ENCODE peak calls at places on chromosomes 5 and 9, in six cellular contexts. Z, V, W, O, F and S are unnamed samples.

GRCh38 chr9:126440042-126440441 is 113.4 kb downstream of the MVB12B start:
- DNase-seq in Z (no peak), V (no peak), W (no peak), O (no peak), F (no peak), S (no peak)

GRCh38 chr5:124057161-124057814 is 545.3 kb downstream of the CSNK1G3 start:
- DNase-seq in Z (no peak), V (no peak), W (no peak), O (peak; percentile 66), F (no peak), S (peak; percentile 50)

GRCh38 chr9:123157216-123157615 is 111.2 kb downstream of the STRBP start:
- DNase-seq in Z (no peak), V (no peak), W (no peak), O (no peak), F (no peak), S (no peak)

GRCh38 chr5:26487553-26487952 is 550.8 kb downstream of the CDH9 start:
- DNase-seq in Z (no peak), V (no peak), W (no peak), O (no peak), F (no peak), S (no peak)

GRCh38 chr5:83922699-83923098 is 202.0 kb upstream of the HAPLN1 start:
- DNase-seq in Z (no peak), V (no peak), W (no peak), O (no peak), F (no peak), S (no peak)

GRCh38 chr5:177457239-177458121 is 10.9 kb downstream of the PRR7 start:
- DNase-seq in Z (no peak), V (peak; percentile 84), W (peak; percentile 84), O (peak; percentile 76), F (peak; percentile 63), S (peak; percentile 89)

GRCh38 chr5:171207256-171207866 is 101.7 kb upstream of the TLX3 start:
- DNase-seq in Z (no peak), V (no peak), W (no peak), O (no peak), F (no peak), S (no peak)

GRCh38 chr9:100211471-100211870 is 112.4 kb downstream of the INVS start:
- DNase-seq in Z (no peak), V (no peak), W (no peak), O (no peak), F (no peak), S (no peak)

GRCh38 chr5:172699999-172700685 is 59.1 kb downstream of the NEURL1B start:
- DNase-seq in Z (no peak), V (no peak), W (no peak), O (no peak), F (peak; percentile 72), S (no peak)

GRCh38 chr5:41951224-41951623 is 26.1 kb downstream of the FBXO4 start:
- DNase-seq in Z (no peak), V (no peak), W (no peak), O (no peak), F (no peak), S (no peak)

GRCh38 chr5:133149333-133149732 is 97.5 kb downstream of the HSPA4 start:
- DNase-seq in Z (no peak), V (no peak), W (no peak), O (no peak), F (no peak), S (no peak)

GRCh38 chr5:150113047-150113744 is 26.8 kb upstream of the CSF1R start:
- DNase-seq in Z (peak; percentile 73), V (peak; percentile 43), W (peak; percentile 68), O (no peak), F (no peak), S (no peak)

GRCh38 chr9:121340676-121341392 is 29.2 kb downstream of the STOM start:
- DNase-seq in Z (no peak), V (no peak), W (no peak), O (no peak), F (no peak), S (no peak)

GRCh38 chr5:135869151-135869737 is 26.4 kb downstream of the IL9 start:
- DNase-seq in Z (no peak), V (no peak), W (no peak), O (no peak), F (no peak), S (no peak)

GRCh38 chr5:158510479-158510878 is 589.2 kb downstream of the EBF1 start:
- DNase-seq in Z (no peak), V (no peak), W (no peak), O (no peak), F (no peak), S (no peak)

GRCh38 chr5:122287101-122287500 is 24.9 kb upstream of the SNCAIP start:
- DNase-seq in Z (no peak), V (no peak), W (no peak), O (no peak), F (no peak), S (no peak)

GRCh38 chr9:126114850-126115460 is 211.7 kb upstream of the MVB12B start:
- DNase-seq in Z (peak; percentile 44), V (no peak), W (no peak), O (no peak), F (no peak), S (no peak)

GRCh38 chr9:109304350-109304749 is 16.5 kb downstream of the EPB41L4B start:
- DNase-seq in Z (no peak), V (no peak), W (no peak), O (peak; percentile 34), F (no peak), S (no peak)

GRCh38 chr5:88888291-88888690 is 5.3 kb upstream of the MEF2C start:
- DNase-seq in Z (no peak), V (no peak), W (no peak), O (no peak), F (no peak), S (no peak)

GRCh38 chr5:88886756-88887741 is 4.1 kb upstream of the MEF2C start:
- DNase-seq in Z (no peak), V (no peak), W (no peak), O (no peak), F (no peak), S (no peak)

GRCh38 chr5:88890070-88890781 is 7.2 kb upstream of the MEF2C start:
- DNase-seq in Z (no peak), V (no peak), W (no peak), O (no peak), F (no peak), S (no peak)

GRCh38 chr5:88888799-88889164 is 5.8 kb upstream of the MEF2C start:
- DNase-seq in Z (no peak), V (no peak), W (no peak), O (no peak), F (no peak), S (no peak)

DNA sequence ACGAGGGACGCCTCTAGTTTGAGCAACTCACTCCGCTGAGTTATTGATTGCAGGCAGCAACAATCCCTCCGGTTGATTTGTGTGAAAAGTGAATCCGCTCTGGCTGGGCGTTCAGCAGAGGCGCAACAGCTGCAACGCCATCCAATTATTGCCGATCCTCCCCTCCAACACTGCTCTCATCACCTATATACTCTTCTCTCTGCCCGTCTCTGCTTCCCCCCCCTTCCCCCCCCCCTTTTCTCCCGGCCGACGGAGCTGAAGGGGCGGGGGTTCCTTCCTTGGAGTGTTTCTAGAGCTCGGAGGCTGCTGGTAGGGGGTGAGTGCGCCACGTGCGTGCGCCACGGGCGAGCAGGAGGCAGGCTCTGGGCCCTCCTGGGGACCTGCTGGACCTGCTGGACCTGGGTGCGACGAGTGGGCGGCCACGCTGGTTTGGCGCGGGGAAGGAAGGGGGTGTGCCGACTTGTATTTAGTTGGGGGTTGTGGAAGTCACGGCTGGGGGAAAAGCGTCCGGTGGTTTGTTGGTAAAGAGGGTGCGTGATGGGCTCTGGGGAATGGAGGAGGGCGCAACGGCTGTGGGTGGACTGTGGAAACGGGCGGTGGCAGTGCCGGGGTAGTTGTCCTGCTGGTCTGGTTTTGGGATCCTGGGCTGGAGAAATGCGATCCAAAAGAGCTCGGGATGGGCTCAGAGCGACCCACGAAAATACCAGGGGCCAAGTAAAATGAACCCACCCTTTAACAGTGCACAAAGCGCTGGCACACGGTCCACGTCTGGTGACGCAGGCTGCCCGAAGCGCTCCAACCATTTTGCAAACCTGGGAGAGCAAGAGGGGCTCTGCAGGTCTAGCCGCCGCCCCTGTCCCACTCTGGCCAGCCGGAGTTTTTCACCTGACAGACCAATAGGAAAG is 6.4 kb upstream of the MEF2C start:
- DNase-seq in Z (peak; percentile 79), V (peak; percentile 73), W (peak; percentile 92), O (peak; percentile 62), F (peak; percentile 84), S (peak; percentile 81)
- H3K4me1 ChIP-seq in Z (peaks cover 9% of the 10 kb centered on the region), V (no peaks in the 10 kb centered on the region), W (peaks cover 10% of the 10 kb centered on the region), O (no peaks in the 10 kb centered on the region), F (peaks cover 3% of the 10 kb centered on the region), S (peaks cover 4% of the 10 kb centered on the region)

DNA sequence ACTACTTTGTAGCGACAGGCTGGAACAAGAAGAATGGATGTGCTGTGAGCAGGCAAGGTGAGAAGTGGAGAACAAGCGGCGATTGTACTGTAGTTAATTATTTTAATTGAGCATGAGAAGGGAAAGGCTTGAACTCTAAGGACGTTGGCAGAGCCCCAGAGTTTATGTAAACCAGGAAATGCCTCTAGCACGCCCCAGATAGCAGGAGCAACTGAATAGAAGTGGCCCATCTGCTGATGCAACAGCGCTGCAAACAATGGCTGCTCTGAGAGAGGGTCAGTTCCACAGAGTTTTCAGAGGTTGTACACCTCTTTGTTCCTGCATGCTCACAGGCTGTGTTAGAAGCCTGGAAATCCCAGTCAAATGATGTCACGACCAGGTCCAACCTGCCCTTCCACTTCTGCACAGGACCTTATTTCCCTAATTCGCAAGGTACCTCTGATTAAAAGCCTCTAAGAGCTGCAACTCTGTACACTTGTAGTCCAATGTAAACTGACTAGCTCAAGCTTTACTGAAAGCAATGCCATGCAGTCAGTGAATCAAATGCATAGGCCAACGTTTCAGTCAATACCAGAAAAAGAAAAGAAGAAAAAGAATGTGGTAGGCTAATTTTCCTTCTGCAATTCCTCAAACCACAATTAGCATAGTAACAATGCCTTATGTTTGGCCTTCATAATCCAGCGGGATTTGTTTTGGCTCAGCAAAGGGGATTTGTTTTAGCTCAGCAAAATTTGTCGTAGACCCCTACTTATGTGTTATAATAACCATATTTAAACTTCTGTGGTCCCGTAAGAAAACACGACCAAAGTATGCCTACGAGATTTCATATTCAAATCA is 119.6 kb upstream of the RETREG1 start:
- DNase-seq in Z (no peak), V (no peak), W (no peak), O (peak; percentile 68), F (no peak), S (no peak)
- TF ChIP-seq POLR2A in Z (no peak), V (no peak), W (no peak), O (peak; percentile 29), F (no peak), S (no peak)

GRCh38 chr9:78325343-78325742 is 28.4 kb downstream of the PSAT1 start:
- DNase-seq in Z (no peak), V (no peak), W (no peak), O (peak; percentile 17), F (peak; percentile 44), S (peak; percentile 27)
- H3K27ac ChIP-seq in Z (no peak overlapping the region), V (no peak overlapping the region), W (no peak overlapping the region), O (no peak overlapping the region), F (no peak overlapping the region), S (no peak overlapping the region)

DNA sequence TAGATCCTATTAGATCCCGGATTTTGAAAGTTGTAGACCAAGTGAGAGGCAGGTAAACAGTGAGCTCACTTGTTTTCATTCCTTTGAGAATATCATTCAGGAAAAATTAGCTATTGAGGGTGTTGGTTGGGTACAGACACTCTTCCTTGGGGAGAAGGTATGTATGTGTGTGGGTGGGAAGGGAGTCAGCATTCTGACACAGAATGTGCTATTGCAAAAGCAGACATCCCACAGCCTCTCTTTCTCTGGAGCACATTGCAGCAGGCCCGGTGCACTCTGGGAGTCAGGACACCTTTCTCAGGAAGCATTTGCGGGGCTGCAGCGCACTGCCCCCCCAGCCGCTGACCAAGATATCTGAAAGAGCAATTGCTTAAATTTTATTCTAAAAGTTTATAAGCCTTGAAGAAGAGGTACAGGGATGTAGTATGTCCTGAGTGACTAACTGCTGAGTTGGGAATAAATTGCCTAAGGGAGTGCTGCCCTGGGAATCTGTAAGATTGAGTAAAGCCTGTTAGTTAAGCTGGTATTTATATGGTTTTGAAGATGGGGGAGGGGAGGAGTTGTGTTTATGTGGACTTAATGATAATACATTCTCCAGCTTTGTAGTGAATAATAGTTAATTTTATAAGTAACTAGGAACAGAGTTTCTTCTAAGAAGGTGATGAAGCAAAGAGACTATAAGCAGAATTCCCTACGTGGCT is 5.2 kb downstream of the TNFAIP8 start:
- DNase-seq in Z (no peak), V (no peak), W (peak; percentile 22), O (no peak), F (no peak), S (no peak)
- H3K4me1 ChIP-seq in Z (peaks cover 60% of the 10 kb centered on the region), V (peaks cover 3% of the 10 kb centered on the region), W (peaks cover 44% of the 10 kb centered on the region), O (peaks cover 10% of the 10 kb centered on the region), F (no peaks in the 10 kb centered on the region), S (peaks cover 9% of the 10 kb centered on the region)